ENCODE peak calls at places on chromosomes 5 and 9, in nine cellular contexts. E is body of pancreas, Z is adipocyte, B is heart left ventricle, G is kidney, H is kidney epithelial cell, A is aorta, X is A673, T is fibroblast of pulmonary artery. V is an unnamed sample.

GRCh38 chr5:134510970-134511795 is 14.3 kb upstream of the JADE2 start:
- DNase-seq in G (peak; percentile 74), T (peak; percentile 43), B (no peak), A (peak; percentile 38), E (peak; percentile 61), H (peak; percentile 88), Z (peak; percentile 6), X (no peak), V (no peak)

GRCh38 chr9:135565141-135565628 is 3.6 kb downstream of the PAEP start:
- DNase-seq in Z (no peak), G (no peak), X (no peak), H (no peak), T (no peak), A (no peak), B (no peak), E (no peak), V (no peak)

GRCh38 chr5:172800088-172800551 is 29.1 kb upstream of the DUSP1 start:
- DNase-seq in H (peak; percentile 70), Z (peak; percentile 86), T (peak; percentile 96), B (peak; percentile 70), X (no peak), E (peak; percentile 78), G (peak; percentile 77), A (peak; percentile 89), V (peak; percentile 27)

GRCh38 chr5:160638141-160638742 is 213.8 kb downstream of the ATP10B start:
- DNase-seq in A (no peak), E (no peak), T (no peak), X (no peak), B (no peak), H (no peak), G (no peak), Z (no peak), V (no peak)

GRCh38 chr5:60184599-60184998 is 291.1 kb upstream of the PDE4D start:
- DNase-seq in E (no peak), G (no peak), Z (no peak), X (no peak), T (no peak), H (no peak), B (no peak), A (no peak), V (no peak)

GRCh38 chr5:146662229-146662628 is 146.2 kb upstream of the GPR151 start:
- DNase-seq in E (peak; percentile 15), H (no peak), X (peak; percentile 43), G (no peak), Z (peak; percentile 42), A (no peak), T (peak; percentile 53), B (no peak), V (no peak)

GRCh38 chr9:100221538-100221937 is 122.5 kb downstream of the INVS start:
- DNase-seq in H (no peak), E (no peak), T (no peak), B (no peak), G (no peak), X (no peak), Z (no peak), A (no peak), V (no peak)

GRCh38 chr5:108028411-108028810 is 353.5 kb downstream of the FBXL17 start:
- DNase-seq in Z (no peak), X (no peak), H (no peak), G (no peak), E (no peak), T (peak; percentile 12), A (no peak), B (no peak), V (no peak)

GRCh38 chr5:147835386-147835798 is 3.9 kb upstream of the SPINK1 start:
- DNase-seq in X (no peak), G (no peak), Z (peak; percentile 23), B (no peak), E (peak; percentile 52), T (no peak), H (no peak), A (no peak), V (no peak)

GRCh38 chr9:97313243-97313642 is 5.8 kb downstream of the CCDC180 start:
- DNase-seq in G (no peak), B (no peak), T (no peak), E (no peak), X (no peak), H (no peak), A (no peak), Z (no peak), V (peak; percentile 88)

GRCh38 chr5:36300927-36301540 is 668 bp downstream of the RANBP3L start:
- DNase-seq in T (no peak), H (no peak), G (no peak), A (no peak), Z (no peak), X (no peak), E (peak; percentile 52), B (no peak), V (peak; percentile 27)
- H3K4me3 ChIP-seq in T (no peak overlapping the region), H (no peak overlapping the region), G (peak overlapping the region; percentile 78), A (peak overlapping the region; percentile 10), Z (peak overlapping the region; percentile 79), X (no peak overlapping the region), E (no peak overlapping the region), B (peak overlapping the region; percentile 33), V (no peak overlapping the region)

DNA sequence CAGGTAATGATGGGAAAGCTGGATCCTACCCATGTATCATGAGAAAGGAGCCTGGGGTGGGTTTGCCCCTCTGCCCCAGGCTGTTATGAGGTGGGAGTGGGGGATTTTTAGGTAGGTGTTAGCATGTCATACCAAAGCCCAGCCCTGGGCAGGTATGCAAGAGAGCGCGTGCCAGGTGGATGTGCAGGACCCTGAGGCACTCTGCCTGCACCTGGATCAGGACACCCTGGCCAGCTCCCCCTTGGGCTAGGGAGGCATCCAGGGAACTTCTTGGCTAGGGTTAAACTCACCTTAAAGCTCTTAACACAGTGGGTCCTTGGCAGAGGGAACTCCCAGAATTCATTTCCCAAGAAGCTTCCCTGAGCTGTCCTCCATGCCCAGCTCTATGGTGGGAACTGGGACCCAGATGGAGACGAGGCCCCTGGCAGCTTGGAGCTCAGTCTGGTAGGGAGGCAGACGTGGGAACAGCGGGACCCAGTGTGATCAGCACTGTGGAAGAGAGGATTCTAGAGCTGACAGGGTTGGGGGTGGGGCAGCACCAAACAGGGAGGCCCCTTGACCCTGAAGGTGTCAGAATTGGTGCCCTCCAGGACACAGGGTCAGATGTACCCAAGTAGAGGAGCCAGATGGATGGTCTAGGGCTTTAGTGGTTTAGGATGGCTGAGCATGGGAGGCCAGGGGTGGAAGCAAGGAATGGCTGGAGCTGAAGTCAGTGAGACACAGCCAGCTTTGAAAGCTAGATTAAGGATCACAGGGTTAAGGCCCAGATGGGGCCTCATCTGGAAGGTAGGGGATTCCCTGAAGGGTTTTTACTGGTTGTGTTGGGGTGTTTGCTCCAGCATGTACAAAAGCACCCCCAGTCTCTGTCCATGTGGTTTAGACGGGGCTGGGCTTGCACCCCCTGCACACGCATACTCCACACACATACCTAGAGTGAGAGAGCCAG is 2.2 kb upstream of the PRR7 start:
- DNase-seq in X (no peak), A (peak; percentile 44), E (no peak), H (no peak), G (peak; percentile 48), T (no peak), B (no peak), Z (no peak), V (no peak)
- H3K4me3 ChIP-seq in X (no peak overlapping the region), A (no peak overlapping the region), E (no peak overlapping the region), H (no peak overlapping the region), G (no peak overlapping the region), T (no peak overlapping the region), B (no peak overlapping the region), Z (no peak overlapping the region), V (no peak overlapping the region)

GRCh38 chr5:32390819-32391591 is 53.5 kb downstream of the ZFR start:
- DNase-seq in B (no peak), H (peak; percentile 41), G (no peak), E (peak; percentile 6), Z (peak; percentile 75), T (peak; percentile 97), X (no peak), A (no peak), V (no peak)

GRCh38 chr5:32387176-32387575 is 57.4 kb downstream of the ZFR start:
- DNase-seq in B (no peak), A (no peak), E (no peak), X (no peak), H (no peak), G (no peak), Z (peak; percentile 83), T (peak; percentile 44), V (no peak)

GRCh38 chr5:32392039-32392438 is 52.5 kb downstream of the ZFR start:
- DNase-seq in E (no peak), A (no peak), B (no peak), T (no peak), G (no peak), H (no peak), Z (no peak), X (no peak), V (no peak)

GRCh38 chr5:32388429-32389111 is 56.0 kb downstream of the ZFR start:
- DNase-seq in Z (peak; percentile 43), H (no peak), X (no peak), T (peak; percentile 82), G (no peak), B (no peak), A (no peak), E (no peak), V (no peak)

DNA sequence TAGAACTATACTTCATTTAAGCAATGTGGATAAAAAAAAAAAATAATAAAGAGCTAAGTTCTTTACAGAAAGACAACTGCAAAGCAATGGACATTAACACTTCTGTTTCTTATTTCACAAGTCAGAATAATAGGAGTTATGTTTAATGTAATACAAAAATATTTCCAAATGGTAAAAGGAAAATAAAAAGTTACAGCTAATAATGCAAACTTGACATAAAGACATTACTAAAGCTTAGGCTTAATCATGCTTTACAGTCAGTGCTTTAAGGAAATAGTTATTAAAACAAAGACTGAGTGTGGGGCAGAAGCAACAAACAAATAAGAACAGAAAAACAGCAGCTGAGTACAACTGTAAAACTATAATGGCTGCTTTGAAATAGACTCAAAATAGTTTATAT is 56.7 kb downstream of the ZFR start:
- DNase-seq in E (no peak), H (no peak), B (no peak), G (no peak), T (no peak), A (no peak), Z (no peak), X (no peak), V (no peak)
- H3K4me3 ChIP-seq in E (no peak overlapping the region), H (no peak overlapping the region), B (no peak overlapping the region), G (no peak overlapping the region), T (no peak overlapping the region), A (no peak overlapping the region), Z (peak overlapping the region; percentile 54), X (no peak overlapping the region), V (no peak overlapping the region)

GRCh38 chr5:68231414-68232076 is 16.0 kb downstream of the PIK3R1 start:
- DNase-seq in G (no peak), A (no peak), H (no peak), B (no peak), E (no peak), X (no peak), T (no peak), Z (no peak), V (no peak)

GRCh38 chr5:68233075-68233474 is 17.5 kb downstream of the PIK3R1 start:
- DNase-seq in T (no peak), Z (no peak), G (no peak), B (no peak), E (no peak), H (no peak), X (no peak), A (no peak), V (no peak)

GRCh38 chr5:68230285-68230684 is 14.7 kb downstream of the PIK3R1 start:
- DNase-seq in A (no peak), Z (no peak), E (no peak), X (no peak), G (no peak), B (no peak), T (no peak), H (no peak), V (no peak)

GRCh38 chr5:68229416-68229815 is 13.9 kb downstream of the PIK3R1 start:
- DNase-seq in B (no peak), T (no peak), X (no peak), H (no peak), G (no peak), E (no peak), A (no peak), Z (no peak), V (no peak)

GRCh38 chr5:68232272-68232671 is 16.7 kb downstream of the PIK3R1 start:
- DNase-seq in Z (no peak), T (no peak), B (no peak), A (no peak), G (no peak), H (no peak), E (no peak), X (no peak), V (peak; percentile 51)
- H3K4me3 ChIP-seq in Z (no peak overlapping the region), T (no peak overlapping the region), B (no peak overlapping the region), A (no peak overlapping the region), G (no peak overlapping the region), H (no peak overlapping the region), E (no peak overlapping the region), X (no peak overlapping the region), V (no peak overlapping the region)

V was measured in thyroid gland.